ENCODE peak calls at places on chromosome 15, in six cellular contexts. One of them, this sample, is unnamed.
A peak's percentile ranks its signal among the peaks of the same experiment; 100 is the strongest.

GRCh38 chr15:55859681-55860080 is 116.7 kb upstream of the PRTG start:
- DNase-seq in H9: no peak
- DNase-seq in endodermal cell: no peak
- DNase-seq in heart right ventricle: no peak
- DNase-seq in cardiac muscle cell: peak; percentile 26
- DNase-seq in breast epithelium: no peak
- DNase-seq in this sample: no peak

GRCh38 chr15:32028921-32029320 is 1.4 kb upstream of the CHRNA7 start:
- DNase-seq in H9: peak; percentile 73
- DNase-seq in endodermal cell: peak; percentile 85
- DNase-seq in heart right ventricle: no peak
- DNase-seq in cardiac muscle cell: no peak
- DNase-seq in breast epithelium: no peak
- DNase-seq in this sample: no peak

GRCh38 chr15:32838820-32839219 is 121.0 kb downstream of the GREM1 start:
- DNase-seq in H9: no peak
- DNase-seq in endodermal cell: no peak
- DNase-seq in heart right ventricle: no peak
- DNase-seq in cardiac muscle cell: peak; percentile 48
- DNase-seq in breast epithelium: no peak
- DNase-seq in this sample: no peak

GRCh38 chr15:90465930-90466567 is 63.7 kb upstream of the CRTC3 start:
- DNase-seq in H9: no peak
- DNase-seq in endodermal cell: no peak
- DNase-seq in heart right ventricle: no peak
- DNase-seq in cardiac muscle cell: no peak
- DNase-seq in breast epithelium: no peak
- DNase-seq in this sample: no peak

GRCh38 chr15:100692259-100692658 is 89.9 kb downstream of the ASB7 start:
- DNase-seq in H9: peak; percentile 5
- DNase-seq in endodermal cell: no peak
- DNase-seq in heart right ventricle: no peak
- DNase-seq in cardiac muscle cell: no peak
- DNase-seq in breast epithelium: no peak
- DNase-seq in this sample: no peak

GRCh38 chr15:36449662-36450145 is 129.7 kb upstream of the CDIN1 start:
- DNase-seq in H9: no peak
- DNase-seq in endodermal cell: no peak
- DNase-seq in heart right ventricle: no peak
- DNase-seq in cardiac muscle cell: no peak
- DNase-seq in breast epithelium: no peak
- DNase-seq in this sample: no peak

GRCh38 chr15:89754361-89755154 is 3.5 kb upstream of the MESP1 start:
- DNase-seq in H9: no peak
- DNase-seq in endodermal cell: no peak
- DNase-seq in heart right ventricle: no peak
- DNase-seq in cardiac muscle cell: no peak
- DNase-seq in breast epithelium: no peak
- DNase-seq in this sample: no peak

GRCh38 chr15:48856947-48857346 is 21.0 kb upstream of the EID1 start:
- DNase-seq in H9: peak; percentile 39
- DNase-seq in endodermal cell: peak; percentile 66
- DNase-seq in heart right ventricle: no peak
- DNase-seq in cardiac muscle cell: peak; percentile 30
- DNase-seq in breast epithelium: no peak
- DNase-seq in this sample: no peak

GRCh38 chr15:31439328-31439727 is 112.7 kb downstream of the KLF13 start:
- DNase-seq in H9: peak; percentile 63
- DNase-seq in endodermal cell: peak; percentile 83
- DNase-seq in heart right ventricle: no peak
- DNase-seq in cardiac muscle cell: no peak
- DNase-seq in breast epithelium: no peak
- DNase-seq in this sample: no peak

GRCh38 chr15:91849749-91850161 is 3.8 kb upstream of the SLCO3A1 start:
- DNase-seq in H9: no peak
- DNase-seq in endodermal cell: no peak
- DNase-seq in heart right ventricle: no peak
- DNase-seq in cardiac muscle cell: peak; percentile 79
- DNase-seq in breast epithelium: no peak
- DNase-seq in this sample: no peak

GRCh38 chr15:48913141-48913540 is 35.2 kb downstream of the EID1 start:
- DNase-seq in H9: no peak
- DNase-seq in endodermal cell: no peak
- DNase-seq in heart right ventricle: no peak
- DNase-seq in cardiac muscle cell: no peak
- DNase-seq in breast epithelium: no peak
- DNase-seq in this sample: no peak

GRCh38 chr15:78750566-78750965 is 60.7 kb downstream of the ADAMTS7 start:
- DNase-seq in H9: no peak
- DNase-seq in endodermal cell: no peak
- DNase-seq in heart right ventricle: no peak
- DNase-seq in cardiac muscle cell: no peak
- DNase-seq in breast epithelium: no peak
- DNase-seq in this sample: no peak

GRCh38 chr15:55573224-55573623 is 14.9 kb downstream of the PYGO1 start:
- DNase-seq in H9: no peak
- DNase-seq in endodermal cell: no peak
- DNase-seq in heart right ventricle: no peak
- DNase-seq in cardiac muscle cell: no peak
- DNase-seq in breast epithelium: no peak
- DNase-seq in this sample: no peak

GRCh38 chr15:97009036-97009555 is 678.6 kb downstream of the NR2F2 start:
- DNase-seq in H9: no peak
- DNase-seq in endodermal cell: no peak
- DNase-seq in heart right ventricle: no peak
- DNase-seq in cardiac muscle cell: no peak
- DNase-seq in breast epithelium: no peak
- DNase-seq in this sample: no peak

GRCh38 chr15:29920515-29920914 is 98.2 kb upstream of the TJP1 start:
- DNase-seq in H9: no peak
- DNase-seq in endodermal cell: peak; percentile 73
- DNase-seq in heart right ventricle: no peak
- DNase-seq in cardiac muscle cell: no peak
- DNase-seq in breast epithelium: no peak
- DNase-seq in this sample: no peak

GRCh38 chr15:34993413-34993812 is 5.3 kb upstream of the ZNF770 start:
- DNase-seq in H9: no peak
- DNase-seq in endodermal cell: no peak
- DNase-seq in heart right ventricle: no peak
- DNase-seq in cardiac muscle cell: no peak
- DNase-seq in breast epithelium: no peak
- DNase-seq in this sample: no peak

GRCh38 chr15:78195735-78196201 is 38.6 kb downstream of the ACSBG1 start:
- DNase-seq in H9: peak; percentile 65
- DNase-seq in endodermal cell: peak; percentile 82
- DNase-seq in heart right ventricle: no peak
- DNase-seq in cardiac muscle cell: peak; percentile 30
- DNase-seq in breast epithelium: peak; percentile 47
- DNase-seq in this sample: peak; percentile 38

GRCh38 chr15:89150762-89151305 is 62.6 kb downstream of the ABHD2 start:
- DNase-seq in H9: no peak
- DNase-seq in endodermal cell: no peak
- DNase-seq in heart right ventricle: no peak
- DNase-seq in cardiac muscle cell: no peak
- DNase-seq in breast epithelium: no peak
- DNase-seq in this sample: no peak

GRCh38 chr15:68602484-68603240 is 23.9 kb downstream of the CORO2B start:
- DNase-seq in H9: no peak
- DNase-seq in endodermal cell: no peak
- DNase-seq in heart right ventricle: no peak
- DNase-seq in cardiac muscle cell: no peak
- DNase-seq in breast epithelium: no peak
- DNase-seq in this sample: no peak

GRCh38 chr15:49558924-49559323 is 61.7 kb downstream of the FAM227B start:
- DNase-seq in H9: no peak
- DNase-seq in endodermal cell: no peak
- DNase-seq in heart right ventricle: no peak
- DNase-seq in cardiac muscle cell: peak; percentile 54
- DNase-seq in breast epithelium: no peak
- DNase-seq in this sample: no peak

GRCh38 chr15:77075528-77075927 is 4.6 kb upstream of the TSPAN3 start:
- DNase-seq in H9: no peak
- DNase-seq in endodermal cell: no peak
- DNase-seq in heart right ventricle: no peak
- DNase-seq in cardiac muscle cell: no peak
- DNase-seq in breast epithelium: peak; percentile 77
- DNase-seq in this sample: no peak

GRCh38 chr15:69412701-69413100 is 1.4 kb upstream of the KIF23 start:
- DNase-seq in H9: no peak
- DNase-seq in endodermal cell: no peak
- DNase-seq in heart right ventricle: no peak
- DNase-seq in cardiac muscle cell: no peak
- DNase-seq in breast epithelium: no peak
- DNase-seq in this sample: no peak

GRCh38 chr15:84981711-84982300 is at the start of gene PDE8A:
- DNase-seq in H9: peak; percentile 40
- DNase-seq in endodermal cell: peak; percentile 78
- DNase-seq in heart right ventricle: peak; percentile 68
- DNase-seq in cardiac muscle cell: peak; percentile 64
- DNase-seq in breast epithelium: no peak
- DNase-seq in this sample: no peak

GRCh38 chr15:96412919-96413231 is 82.4 kb downstream of the NR2F2 start:
- DNase-seq in H9: no peak
- DNase-seq in endodermal cell: no peak
- DNase-seq in heart right ventricle: no peak
- DNase-seq in cardiac muscle cell: no peak
- DNase-seq in breast epithelium: no peak
- DNase-seq in this sample: no peak

GRCh38 chr15:88035381-88035780 is 221.2 kb downstream of the NTRK3 start:
- DNase-seq in H9: no peak
- DNase-seq in endodermal cell: no peak
- DNase-seq in heart right ventricle: no peak
- DNase-seq in cardiac muscle cell: no peak
- DNase-seq in breast epithelium: no peak
- DNase-seq in this sample: no peak

GRCh38 chr15:22891426-22892210 is 53.2 kb downstream of the NIPA2 start:
- DNase-seq in H9: no peak
- DNase-seq in endodermal cell: no peak
- DNase-seq in heart right ventricle: no peak
- DNase-seq in cardiac muscle cell: no peak
- DNase-seq in breast epithelium: no peak
- DNase-seq in this sample: no peak

GRCh38 chr15:60272623-60273022 is 125.2 kb downstream of the ANXA2 start:
- DNase-seq in H9: peak; percentile 35
- DNase-seq in endodermal cell: peak; percentile 66
- DNase-seq in heart right ventricle: no peak
- DNase-seq in cardiac muscle cell: no peak
- DNase-seq in breast epithelium: no peak
- DNase-seq in this sample: no peak

GRCh38 chr15:100663550-100664335 is 61.4 kb downstream of the ASB7 start:
- DNase-seq in H9: no peak
- DNase-seq in endodermal cell: no peak
- DNase-seq in heart right ventricle: no peak
- DNase-seq in cardiac muscle cell: peak; percentile 70
- DNase-seq in breast epithelium: no peak
- DNase-seq in this sample: no peak

GRCh38 chr15:84968301-84968700 is 13.4 kb upstream of the PDE8A start:
- DNase-seq in H9: no peak
- DNase-seq in endodermal cell: peak; percentile 24
- DNase-seq in heart right ventricle: no peak
- DNase-seq in cardiac muscle cell: no peak
- DNase-seq in breast epithelium: no peak
- DNase-seq in this sample: no peak

GRCh38 chr15:35019401-35020327 is 31.6 kb upstream of the ZNF770 start:
- DNase-seq in H9: peak; percentile 76
- DNase-seq in endodermal cell: peak; percentile 72
- DNase-seq in heart right ventricle: no peak
- DNase-seq in cardiac muscle cell: peak; percentile 72
- DNase-seq in breast epithelium: no peak
- DNase-seq in this sample: no peak

GRCh38 chr15:101023501-101024110 is 104.4 kb downstream of the LRRK1 start:
- DNase-seq in H9: peak; percentile 9
- DNase-seq in endodermal cell: peak; percentile 7
- DNase-seq in heart right ventricle: no peak
- DNase-seq in cardiac muscle cell: peak; percentile 55
- DNase-seq in breast epithelium: no peak
- DNase-seq in this sample: no peak

GRCh38 chr15:78335985-78336384 is 4.2 kb upstream of the CRABP1 start:
- DNase-seq in H9: no peak
- DNase-seq in endodermal cell: no peak
- DNase-seq in heart right ventricle: no peak
- DNase-seq in cardiac muscle cell: no peak
- DNase-seq in breast epithelium: no peak
- DNase-seq in this sample: no peak

GRCh38 chr15:69298697-69299441 is at the start of gene PAQR5:
- DNase-seq in H9: peak; percentile 54
- DNase-seq in endodermal cell: peak; percentile 76
- DNase-seq in heart right ventricle: peak; percentile 40
- DNase-seq in cardiac muscle cell: peak; percentile 26
- DNase-seq in breast epithelium: no peak
- DNase-seq in this sample: no peak

GRCh38 chr15:23695282-23695681 is 8.2 kb upstream of the NDN start:
- DNase-seq in H9: no peak
- DNase-seq in endodermal cell: no peak
- DNase-seq in heart right ventricle: no peak
- DNase-seq in cardiac muscle cell: no peak
- DNase-seq in breast epithelium: no peak
- DNase-seq in this sample: no peak

GRCh38 chr15:26243382-26243781 is 380.3 kb upstream of the ATP10A start:
- DNase-seq in H9: peak; percentile 83
- DNase-seq in endodermal cell: no peak
- DNase-seq in heart right ventricle: no peak
- DNase-seq in cardiac muscle cell: no peak
- DNase-seq in breast epithelium: no peak
- DNase-seq in this sample: no peak
- H3K9me3 ChIP-seq in H9: no peaks in the 10 kb centered on the region
- H3K9me3 ChIP-seq in endodermal cell: peaks cover 8% of the 10 kb centered on the region
- H3K9me3 ChIP-seq in heart right ventricle: no peaks in the 10 kb centered on the region
- H3K9me3 ChIP-seq in cardiac muscle cell: no peaks in the 10 kb centered on the region
- H3K9me3 ChIP-seq in breast epithelium: peaks cover 30% of the 10 kb centered on the region
- H3K9me3 ChIP-seq in this sample: no peaks in the 10 kb centered on the region

GRCh38 chr15:66692808-66693596 is 9.0 kb upstream of the SMAD6 start:
- DNase-seq in H9: no peak
- DNase-seq in endodermal cell: no peak
- DNase-seq in heart right ventricle: no peak
- DNase-seq in cardiac muscle cell: no peak
- DNase-seq in breast epithelium: no peak
- DNase-seq in this sample: no peak
- H3K27ac ChIP-seq in H9: no peak overlapping the region
- H3K27ac ChIP-seq in endodermal cell: no peak overlapping the region
- H3K27ac ChIP-seq in heart right ventricle: no peak overlapping the region
- H3K27ac ChIP-seq in cardiac muscle cell: peak overlapping the region; percentile 81
- H3K27ac ChIP-seq in breast epithelium: no peak overlapping the region
- H3K27ac ChIP-seq in this sample: peak overlapping the region; percentile 54

GRCh38 chr15:25059698-25060471 is 105.1 kb downstream of the SNRPN start:
- DNase-seq in H9: peak; percentile 22
- DNase-seq in endodermal cell: peak; percentile 22
- DNase-seq in heart right ventricle: no peak
- DNase-seq in cardiac muscle cell: no peak
- DNase-seq in breast epithelium: no peak
- DNase-seq in this sample: no peak
- H3K9me3 ChIP-seq in H9: peaks cover 96% of the 10 kb centered on the region
- H3K9me3 ChIP-seq in endodermal cell: peaks cover 100% of the 10 kb centered on the region
- H3K9me3 ChIP-seq in heart right ventricle: peaks cover 100% of the 10 kb centered on the region
- H3K9me3 ChIP-seq in cardiac muscle cell: peaks cover 20% of the 10 kb centered on the region
- H3K9me3 ChIP-seq in breast epithelium: peaks cover 100% of the 10 kb centered on the region
- H3K9me3 ChIP-seq in this sample: peaks cover 100% of the 10 kb centered on the region

GRCh38 chr15:54428596-54428995 is 450.4 kb downstream of the UNC13C start:
- DNase-seq in H9: no peak
- DNase-seq in endodermal cell: no peak
- DNase-seq in heart right ventricle: no peak
- DNase-seq in cardiac muscle cell: no peak
- DNase-seq in breast epithelium: no peak
- DNase-seq in this sample: no peak
- H3K27ac ChIP-seq in H9: no peak overlapping the region
- H3K27ac ChIP-seq in endodermal cell: no peak overlapping the region
- H3K27ac ChIP-seq in heart right ventricle: no peak overlapping the region
- H3K27ac ChIP-seq in cardiac muscle cell: no peak overlapping the region
- H3K27ac ChIP-seq in breast epithelium: no peak overlapping the region
- H3K27ac ChIP-seq in this sample: no peak overlapping the region

This sample was measured in CD4-positive, alpha-beta T cell.